ENCODE peak calls at places on chromosomes 12 and 14, in six cellular contexts. One of them, this sample, is unnamed.

GRCh38 chr12:3557791-3558190 is 66.8 kb downstream of the PRMT8 start:
- DNase-seq in BJ: no peak
- DNase-seq in bronchial epithelial cell: no peak
- DNase-seq in cardiac fibroblast: no peak
- DNase-seq in CD4-positive, alpha-beta T cell: no peak
- DNase-seq in suprapubic skin: no peak
- DNase-seq in this sample: no peak

GRCh38 chr12:112381421-112381897 is 772 bp downstream of the HECTD4 start:
- DNase-seq in suprapubic skin: peak
- DNase-seq in cardiac fibroblast: no peak
- DNase-seq in CD4-positive, alpha-beta T cell: peak
- DNase-seq in bronchial epithelial cell: no peak
- DNase-seq in BJ: no peak
- DNase-seq in this sample: peak

GRCh38 chr12:5433081-5433839 is 1.4 kb downstream of the NTF3 start:
- DNase-seq in suprapubic skin: no peak
- DNase-seq in BJ: no peak
- DNase-seq in CD4-positive, alpha-beta T cell: no peak
- DNase-seq in cardiac fibroblast: no peak
- DNase-seq in bronchial epithelial cell: no peak
- DNase-seq in this sample: no peak

GRCh38 chr12:63967358-63967757 is 122.9 kb downstream of the SRGAP1 start:
- DNase-seq in bronchial epithelial cell: peak
- DNase-seq in suprapubic skin: no peak
- DNase-seq in cardiac fibroblast: peak
- DNase-seq in BJ: no peak
- DNase-seq in CD4-positive, alpha-beta T cell: no peak
- DNase-seq in this sample: no peak

GRCh38 chr12:55970775-55971174 is 3.1 kb upstream of the RAB5B start:
- DNase-seq in BJ: no peak
- DNase-seq in cardiac fibroblast: peak
- DNase-seq in CD4-positive, alpha-beta T cell: no peak
- DNase-seq in suprapubic skin: no peak
- DNase-seq in bronchial epithelial cell: no peak
- DNase-seq in this sample: no peak

GRCh38 chr14:50521912-50522341 is 10.4 kb downstream of the MAP4K5 start:
- DNase-seq in CD4-positive, alpha-beta T cell: no peak
- DNase-seq in BJ: no peak
- DNase-seq in bronchial epithelial cell: peak
- DNase-seq in cardiac fibroblast: no peak
- DNase-seq in suprapubic skin: no peak
- DNase-seq in this sample: peak

GRCh38 chr12:32305163-32305562 is 94.2 kb upstream of the FGD4 start:
- DNase-seq in suprapubic skin: no peak
- DNase-seq in bronchial epithelial cell: peak
- DNase-seq in cardiac fibroblast: peak
- DNase-seq in CD4-positive, alpha-beta T cell: no peak
- DNase-seq in BJ: no peak
- DNase-seq in this sample: no peak

GRCh38 chr14:89640141-89640540 is 223.1 kb upstream of the FOXN3 start:
- DNase-seq in cardiac fibroblast: peak
- DNase-seq in CD4-positive, alpha-beta T cell: no peak
- DNase-seq in bronchial epithelial cell: no peak
- DNase-seq in suprapubic skin: no peak
- DNase-seq in BJ: no peak
- DNase-seq in this sample: no peak

GRCh38 chr14:77409131-77409533 is 14.2 kb downstream of the NOXRED1 start:
- DNase-seq in cardiac fibroblast: peak
- DNase-seq in CD4-positive, alpha-beta T cell: no peak
- DNase-seq in BJ: no peak
- DNase-seq in bronchial epithelial cell: peak
- DNase-seq in suprapubic skin: no peak
- DNase-seq in this sample: no peak

GRCh38 chr14:32077081-32078029 is at the start of gene ARHGAP5:
- DNase-seq in suprapubic skin: peak
- DNase-seq in cardiac fibroblast: peak
- DNase-seq in bronchial epithelial cell: no peak
- DNase-seq in BJ: no peak
- DNase-seq in CD4-positive, alpha-beta T cell: peak
- DNase-seq in this sample: peak

GRCh38 chr12:49665384-49665783 is 41.8 kb downstream of the FMNL3 start:
- DNase-seq in cardiac fibroblast: peak
- DNase-seq in BJ: no peak
- DNase-seq in bronchial epithelial cell: no peak
- DNase-seq in suprapubic skin: no peak
- DNase-seq in CD4-positive, alpha-beta T cell: no peak
- DNase-seq in this sample: no peak

GRCh38 chr14:51636109-51636508 is 15.6 kb upstream of the FRMD6 start:
- DNase-seq in bronchial epithelial cell: no peak
- DNase-seq in CD4-positive, alpha-beta T cell: no peak
- DNase-seq in suprapubic skin: no peak
- DNase-seq in BJ: no peak
- DNase-seq in cardiac fibroblast: no peak
- DNase-seq in this sample: no peak

GRCh38 chr14:36423430-36423829 is 96.6 kb downstream of the NKX2-1 start:
- DNase-seq in suprapubic skin: no peak
- DNase-seq in cardiac fibroblast: no peak
- DNase-seq in BJ: no peak
- DNase-seq in bronchial epithelial cell: no peak
- DNase-seq in CD4-positive, alpha-beta T cell: no peak
- DNase-seq in this sample: no peak

GRCh38 chr14:92888896-92889295 is 34.1 kb upstream of the CHGA start:
- DNase-seq in suprapubic skin: no peak
- DNase-seq in cardiac fibroblast: no peak
- DNase-seq in bronchial epithelial cell: no peak
- DNase-seq in CD4-positive, alpha-beta T cell: no peak
- DNase-seq in BJ: no peak
- DNase-seq in this sample: no peak

GRCh38 chr12:46674126-46674525 is 151.7 kb downstream of the SLC38A4 start:
- DNase-seq in BJ: no peak
- DNase-seq in CD4-positive, alpha-beta T cell: no peak
- DNase-seq in cardiac fibroblast: no peak
- DNase-seq in suprapubic skin: no peak
- DNase-seq in bronchial epithelial cell: peak
- DNase-seq in this sample: no peak

GRCh38 chr12:75706786-75707605 is 195.6 kb upstream of the KRR1 start:
- DNase-seq in bronchial epithelial cell: peak
- DNase-seq in CD4-positive, alpha-beta T cell: no peak
- DNase-seq in suprapubic skin: no peak
- DNase-seq in BJ: no peak
- DNase-seq in cardiac fibroblast: peak
- DNase-seq in this sample: no peak

DNA sequence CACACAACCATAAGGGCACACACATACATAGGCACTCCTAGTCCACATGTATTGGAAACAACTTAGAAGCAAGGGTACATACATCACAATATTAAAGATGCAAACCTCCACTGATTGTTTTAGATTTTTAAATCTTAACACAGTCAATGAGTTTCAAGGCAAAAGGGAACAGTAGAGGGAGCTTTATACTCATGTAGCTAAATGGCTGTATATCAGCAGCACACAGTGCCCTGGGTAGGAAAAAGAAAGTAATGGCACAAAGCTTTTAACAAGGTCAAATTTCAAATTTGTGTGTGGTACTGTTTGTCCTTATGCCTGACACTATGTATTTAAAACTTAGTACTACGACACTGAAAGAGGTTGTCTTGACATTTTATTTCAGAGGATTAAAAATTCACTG is 262.0 kb downstream of the MED13L start:
- DNase-seq in suprapubic skin: no peak
- DNase-seq in CD4-positive, alpha-beta T cell: no peak
- DNase-seq in bronchial epithelial cell: peak
- DNase-seq in cardiac fibroblast: peak
- DNase-seq in BJ: peak
- DNase-seq in this sample: peak
- TF ChIP-seq CTCF in suprapubic skin: no peak
- TF ChIP-seq CTCF in CD4-positive, alpha-beta T cell: peak
- TF ChIP-seq CTCF in bronchial epithelial cell: peak
- TF ChIP-seq CTCF in cardiac fibroblast: peak
- TF ChIP-seq CTCF in BJ: peak
- TF ChIP-seq CTCF in this sample: peak

DNA sequence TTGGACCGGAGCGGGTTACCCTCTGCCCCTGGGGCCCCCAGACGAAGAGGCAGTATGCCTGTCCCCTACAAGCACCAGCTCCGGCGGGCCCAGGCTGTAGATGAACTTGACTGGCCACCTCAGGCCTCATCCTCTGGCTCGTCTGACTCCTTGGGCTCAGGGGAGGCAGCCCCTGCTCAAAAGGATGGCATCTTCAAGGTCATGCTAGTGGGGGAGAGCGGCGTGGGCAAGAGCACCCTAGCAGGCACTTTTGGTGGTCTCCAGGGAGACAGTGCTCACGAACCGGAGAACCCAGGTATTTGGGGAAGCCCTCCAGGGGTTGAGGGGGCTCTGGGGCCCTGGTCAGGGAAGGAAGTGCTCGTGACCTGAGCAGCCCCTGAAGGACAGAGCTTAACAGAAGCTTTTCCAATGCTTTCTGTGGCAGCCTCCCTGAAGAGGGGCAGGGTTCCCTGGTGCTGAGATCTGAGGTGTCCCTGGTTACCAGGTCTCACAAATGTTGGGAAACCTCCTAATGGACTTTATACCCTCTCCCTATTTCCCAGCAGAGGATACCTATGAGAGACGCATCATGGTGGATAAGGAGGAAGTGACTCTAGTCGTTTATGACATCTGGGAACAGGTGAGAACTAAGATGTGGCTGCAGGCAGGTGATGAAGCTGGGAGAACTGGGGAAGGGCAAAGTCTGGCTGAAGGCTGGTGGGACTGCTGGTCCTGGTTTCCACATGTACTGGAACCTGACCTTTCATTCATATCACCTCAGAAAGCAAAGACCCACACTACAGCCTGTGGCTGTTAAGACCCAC is 1.9 kb downstream of the REM2 start:
- DNase-seq in CD4-positive, alpha-beta T cell: no peak
- DNase-seq in cardiac fibroblast: no peak
- DNase-seq in bronchial epithelial cell: no peak
- DNase-seq in BJ: no peak
- DNase-seq in suprapubic skin: no peak
- DNase-seq in this sample: no peak
- TF ChIP-seq CTCF in CD4-positive, alpha-beta T cell: no peak
- TF ChIP-seq CTCF in cardiac fibroblast: no peak
- TF ChIP-seq CTCF in bronchial epithelial cell: no peak
- TF ChIP-seq CTCF in BJ: no peak
- TF ChIP-seq CTCF in suprapubic skin: no peak
- TF ChIP-seq CTCF in this sample: no peak

GRCh38 chr12:13079440-13079906 is 24.0 kb downstream of the GSG1 start:
- DNase-seq in BJ: no peak
- DNase-seq in cardiac fibroblast: no peak
- DNase-seq in bronchial epithelial cell: no peak
- DNase-seq in CD4-positive, alpha-beta T cell: no peak
- DNase-seq in suprapubic skin: no peak
- DNase-seq in this sample: no peak

GRCh38 chr12:13074396-13075113 is 28.9 kb downstream of the GSG1 start:
- DNase-seq in bronchial epithelial cell: no peak
- DNase-seq in CD4-positive, alpha-beta T cell: no peak
- DNase-seq in suprapubic skin: no peak
- DNase-seq in cardiac fibroblast: peak
- DNase-seq in BJ: no peak
- DNase-seq in this sample: no peak

GRCh38 chr12:13075114-13075471 is 28.4 kb downstream of the GSG1 start:
- DNase-seq in bronchial epithelial cell: no peak
- DNase-seq in BJ: no peak
- DNase-seq in cardiac fibroblast: peak
- DNase-seq in suprapubic skin: no peak
- DNase-seq in CD4-positive, alpha-beta T cell: no peak
- DNase-seq in this sample: no peak

GRCh38 chr12:13073191-13073590 is 29.0 kb downstream of the FAM234B start:
- DNase-seq in bronchial epithelial cell: no peak
- DNase-seq in BJ: no peak
- DNase-seq in suprapubic skin: no peak
- DNase-seq in CD4-positive, alpha-beta T cell: no peak
- DNase-seq in cardiac fibroblast: no peak
- DNase-seq in this sample: no peak

DNA sequence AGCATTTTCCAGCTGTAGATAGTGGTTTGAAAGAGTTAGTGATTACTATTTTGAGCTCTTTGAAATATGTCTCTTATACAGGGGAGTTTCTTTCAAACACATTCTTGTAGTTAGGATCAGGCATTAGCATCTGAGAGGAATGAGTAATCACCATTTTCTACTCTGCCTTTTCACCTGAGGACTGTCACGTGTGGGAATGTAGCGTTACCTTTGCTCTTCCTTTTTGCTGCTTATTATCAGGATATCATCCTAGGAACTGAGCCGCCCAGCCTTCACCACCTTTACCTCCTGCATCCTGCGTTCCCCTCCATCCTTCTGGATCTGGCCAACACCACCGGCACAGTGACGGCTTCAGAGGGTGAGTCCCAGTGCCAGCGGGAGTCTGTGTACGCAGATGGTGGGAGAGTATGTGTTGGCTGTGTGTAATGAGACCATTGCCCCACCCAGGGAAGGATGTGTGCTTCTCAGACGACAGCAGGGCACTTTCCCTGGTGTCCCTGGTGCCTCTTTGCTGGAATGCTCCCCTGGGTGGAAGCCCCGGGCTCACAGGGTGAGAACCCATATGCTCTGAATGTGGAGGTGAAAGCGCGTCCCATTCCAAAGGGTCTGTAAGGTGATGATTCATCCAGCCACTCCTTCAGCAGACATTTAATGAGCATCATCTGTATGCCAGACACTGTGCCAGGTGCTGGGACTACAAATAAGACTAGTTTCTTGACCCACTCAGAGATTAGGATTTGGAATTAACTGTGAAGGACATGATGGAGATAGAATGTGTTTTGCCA is 27.5 kb downstream of the GSG1 start:
- DNase-seq in BJ: no peak
- DNase-seq in cardiac fibroblast: no peak
- DNase-seq in suprapubic skin: no peak
- DNase-seq in bronchial epithelial cell: no peak
- DNase-seq in CD4-positive, alpha-beta T cell: no peak
- DNase-seq in this sample: no peak
- TF ChIP-seq CTCF in BJ: no peak
- TF ChIP-seq CTCF in cardiac fibroblast: no peak
- TF ChIP-seq CTCF in suprapubic skin: no peak
- TF ChIP-seq CTCF in bronchial epithelial cell: no peak
- TF ChIP-seq CTCF in CD4-positive, alpha-beta T cell: no peak
- TF ChIP-seq CTCF in this sample: no peak

DNA sequence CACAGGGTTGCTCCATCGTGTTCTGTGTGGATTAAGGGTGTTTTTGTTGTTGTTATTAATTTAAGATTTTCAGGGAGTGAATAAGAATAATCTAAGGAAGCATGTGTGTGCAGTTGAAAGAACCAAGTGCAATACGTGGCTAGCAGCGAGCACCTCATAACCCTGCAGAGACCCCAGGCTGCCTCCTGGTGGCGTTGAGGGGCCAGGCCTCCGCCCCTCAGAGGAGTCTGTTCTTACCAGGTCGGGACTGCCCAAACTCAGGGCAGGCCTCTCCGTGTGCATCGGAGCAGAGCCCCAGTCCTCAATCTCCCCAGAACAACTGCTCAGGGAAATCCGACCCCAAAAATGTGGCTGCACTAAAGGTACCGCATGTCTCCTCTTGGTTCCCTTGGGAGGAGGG is 36.8 kb downstream of the IL31 start:
- DNase-seq in suprapubic skin: no peak
- DNase-seq in CD4-positive, alpha-beta T cell: no peak
- DNase-seq in cardiac fibroblast: no peak
- DNase-seq in BJ: no peak
- DNase-seq in bronchial epithelial cell: no peak
- DNase-seq in this sample: no peak
- TF ChIP-seq CTCF in suprapubic skin: no peak
- TF ChIP-seq CTCF in CD4-positive, alpha-beta T cell: no peak
- TF ChIP-seq CTCF in cardiac fibroblast: peak
- TF ChIP-seq CTCF in BJ: peak
- TF ChIP-seq CTCF in bronchial epithelial cell: no peak
- TF ChIP-seq CTCF in this sample: no peak